ENCODE peak calls at places on chromosomes 2 and 18, in eight cellular contexts. One of them, this sample, is unnamed. For H3K9me3, the result is how much of the 10 kb centered on the place peaks cover.

GRCh38 chr2:46294185-46294836 is 2.9 kb upstream of the EPAS1 start:
- DNase-seq in K562: peak
- DNase-seq in adrenal gland: no peak
- DNase-seq in transverse colon: peak
- DNase-seq in stomach: no peak
- DNase-seq in esophagus squamous epithelium: no peak
- DNase-seq in ovary: no peak
- DNase-seq in A549: peak
- DNase-seq in this sample: no peak

GRCh38 chr18:48827321-48828200 is 123.2 kb downstream of the SMAD7 start:
- DNase-seq in K562: no peak
- DNase-seq in adrenal gland: peak
- DNase-seq in transverse colon: no peak
- DNase-seq in stomach: peak
- DNase-seq in esophagus squamous epithelium: no peak
- DNase-seq in ovary: peak
- DNase-seq in A549: no peak
- DNase-seq in this sample: peak

GRCh38 chr2:150732064-150732463 is 244.6 kb upstream of the RND3 start:
- DNase-seq in K562: no peak
- DNase-seq in adrenal gland: no peak
- DNase-seq in transverse colon: no peak
- DNase-seq in stomach: no peak
- DNase-seq in esophagus squamous epithelium: no peak
- DNase-seq in ovary: no peak
- DNase-seq in A549: peak
- DNase-seq in this sample: no peak

GRCh38 chr2:188132385-188132784 is 159.3 kb upstream of the GULP1 start:
- DNase-seq in K562: no peak
- DNase-seq in adrenal gland: no peak
- DNase-seq in transverse colon: no peak
- DNase-seq in stomach: no peak
- DNase-seq in esophagus squamous epithelium: no peak
- DNase-seq in ovary: no peak
- DNase-seq in A549: no peak
- DNase-seq in this sample: no peak

GRCh38 chr18:45379903-45380302 is 235.4 kb upstream of the SLC14A2 start:
- DNase-seq in K562: no peak
- DNase-seq in adrenal gland: no peak
- DNase-seq in transverse colon: no peak
- DNase-seq in stomach: no peak
- DNase-seq in esophagus squamous epithelium: no peak
- DNase-seq in ovary: no peak
- DNase-seq in A549: no peak
- DNase-seq in this sample: no peak

GRCh38 chr2:39593439-39594393 is 72.0 kb upstream of the TMEM178A start:
- DNase-seq in K562: no peak
- DNase-seq in adrenal gland: peak
- DNase-seq in transverse colon: no peak
- DNase-seq in stomach: peak
- DNase-seq in esophagus squamous epithelium: no peak
- DNase-seq in ovary: no peak
- DNase-seq in A549: peak
- DNase-seq in this sample: no peak

GRCh38 chr2:8234757-8235374 is 447.0 kb upstream of the ID2 start:
- DNase-seq in K562: no peak
- DNase-seq in adrenal gland: no peak
- DNase-seq in transverse colon: no peak
- DNase-seq in stomach: no peak
- DNase-seq in esophagus squamous epithelium: no peak
- DNase-seq in ovary: no peak
- DNase-seq in A549: no peak
- DNase-seq in this sample: no peak

GRCh38 chr18:46939998-46940571 is 22.7 kb downstream of the KATNAL2 start:
- DNase-seq in K562: no peak
- DNase-seq in adrenal gland: no peak
- DNase-seq in transverse colon: no peak
- DNase-seq in stomach: no peak
- DNase-seq in esophagus squamous epithelium: no peak
- DNase-seq in ovary: no peak
- DNase-seq in A549: no peak
- DNase-seq in this sample: no peak

GRCh38 chr2:234989183-234989701 is 37.4 kb downstream of the SH3BP4 start:
- DNase-seq in K562: no peak
- DNase-seq in adrenal gland: peak
- DNase-seq in transverse colon: peak
- DNase-seq in stomach: peak
- DNase-seq in esophagus squamous epithelium: no peak
- DNase-seq in ovary: peak
- DNase-seq in A549: no peak
- DNase-seq in this sample: peak

GRCh38 chr2:71358931-71359671 is 27.5 kb downstream of the ZNF638 start:
- DNase-seq in K562: no peak
- DNase-seq in adrenal gland: no peak
- DNase-seq in transverse colon: no peak
- DNase-seq in stomach: no peak
- DNase-seq in esophagus squamous epithelium: no peak
- DNase-seq in ovary: no peak
- DNase-seq in A549: no peak
- DNase-seq in this sample: no peak

GRCh38 chr2:85579266-85579935 is 2.0 kb downstream of the VAMP8 start:
- DNase-seq in K562: no peak
- DNase-seq in adrenal gland: no peak
- DNase-seq in transverse colon: no peak
- DNase-seq in stomach: no peak
- DNase-seq in esophagus squamous epithelium: no peak
- DNase-seq in ovary: no peak
- DNase-seq in A549: no peak
- DNase-seq in this sample: no peak

GRCh38 chr18:69580107-69580506 is 179.4 kb downstream of the DOK6 start:
- DNase-seq in K562: no peak
- DNase-seq in adrenal gland: no peak
- DNase-seq in transverse colon: no peak
- DNase-seq in stomach: no peak
- DNase-seq in esophagus squamous epithelium: no peak
- DNase-seq in ovary: no peak
- DNase-seq in A549: peak
- DNase-seq in this sample: no peak

GRCh38 chr2:113697516-113697915 is 58.9 kb downstream of the SLC35F5 start:
- DNase-seq in K562: no peak
- DNase-seq in adrenal gland: no peak
- DNase-seq in transverse colon: no peak
- DNase-seq in stomach: no peak
- DNase-seq in esophagus squamous epithelium: no peak
- DNase-seq in ovary: no peak
- DNase-seq in A549: no peak
- DNase-seq in this sample: no peak

GRCh38 chr2:47041065-47041464 is 114.0 kb downstream of the STPG4 start:
- DNase-seq in K562: no peak
- DNase-seq in adrenal gland: no peak
- DNase-seq in transverse colon: no peak
- DNase-seq in stomach: no peak
- DNase-seq in esophagus squamous epithelium: no peak
- DNase-seq in ovary: peak
- DNase-seq in A549: no peak
- DNase-seq in this sample: no peak

GRCh38 chr18:2780750-2781149 is 66.1 kb upstream of the EMILIN2 start:
- DNase-seq in K562: no peak
- DNase-seq in adrenal gland: no peak
- DNase-seq in transverse colon: no peak
- DNase-seq in stomach: no peak
- DNase-seq in esophagus squamous epithelium: no peak
- DNase-seq in ovary: no peak
- DNase-seq in A549: no peak
- DNase-seq in this sample: no peak

GRCh38 chr2:203605302-203605701 is 70.2 kb upstream of the RAPH1 start:
- DNase-seq in K562: no peak
- DNase-seq in adrenal gland: no peak
- DNase-seq in transverse colon: no peak
- DNase-seq in stomach: no peak
- DNase-seq in esophagus squamous epithelium: no peak
- DNase-seq in ovary: no peak
- DNase-seq in A549: no peak
- DNase-seq in this sample: no peak

GRCh38 chr2:111918383-111918806 is 20.0 kb downstream of the MERTK start:
- DNase-seq in K562: peak
- DNase-seq in adrenal gland: no peak
- DNase-seq in transverse colon: no peak
- DNase-seq in stomach: no peak
- DNase-seq in esophagus squamous epithelium: no peak
- DNase-seq in ovary: no peak
- DNase-seq in A549: no peak
- DNase-seq in this sample: no peak

GRCh38 chr2:46720592-46721185 is 194.9 kb downstream of the MCFD2 start:
- DNase-seq in K562: no peak
- DNase-seq in adrenal gland: no peak
- DNase-seq in transverse colon: no peak
- DNase-seq in stomach: no peak
- DNase-seq in esophagus squamous epithelium: no peak
- DNase-seq in ovary: no peak
- DNase-seq in A549: no peak
- DNase-seq in this sample: no peak

GRCh38 chr2:160666019-160666676 is 172.5 kb upstream of the RBMS1 start:
- DNase-seq in K562: no peak
- DNase-seq in adrenal gland: no peak
- DNase-seq in transverse colon: no peak
- DNase-seq in stomach: no peak
- DNase-seq in esophagus squamous epithelium: no peak
- DNase-seq in ovary: no peak
- DNase-seq in A549: peak
- DNase-seq in this sample: no peak

GRCh38 chr2:99880148-99880983 is 262.0 kb downstream of the AFF3 start:
- DNase-seq in K562: no peak
- DNase-seq in adrenal gland: no peak
- DNase-seq in transverse colon: no peak
- DNase-seq in stomach: no peak
- DNase-seq in esophagus squamous epithelium: no peak
- DNase-seq in ovary: no peak
- DNase-seq in A549: no peak
- DNase-seq in this sample: no peak

GRCh38 chr2:222959358-222959757 is 92.6 kb upstream of the KCNE4 start:
- DNase-seq in K562: no peak
- DNase-seq in adrenal gland: no peak
- DNase-seq in transverse colon: no peak
- DNase-seq in stomach: no peak
- DNase-seq in esophagus squamous epithelium: no peak
- DNase-seq in ovary: no peak
- DNase-seq in A549: peak
- DNase-seq in this sample: peak
- H3K9me3 ChIP-seq in K562: under half
- H3K9me3 ChIP-seq in adrenal gland: under half
- H3K9me3 ChIP-seq in transverse colon: under half
- H3K9me3 ChIP-seq in stomach: under half
- H3K9me3 ChIP-seq in esophagus squamous epithelium: under half
- H3K9me3 ChIP-seq in ovary: under half
- H3K9me3 ChIP-seq in A549: under half
- H3K9me3 ChIP-seq in this sample: under half

GRCh38 chr2:74374509-74375205 is 5.5 kb downstream of the DCTN1 start:
- DNase-seq in K562: peak
- DNase-seq in adrenal gland: peak
- DNase-seq in transverse colon: peak
- DNase-seq in stomach: peak
- DNase-seq in esophagus squamous epithelium: no peak
- DNase-seq in ovary: no peak
- DNase-seq in A549: peak
- DNase-seq in this sample: no peak
- TF ChIP-seq POLR2A in K562: no peak
- TF ChIP-seq POLR2A in adrenal gland: peak
- TF ChIP-seq POLR2A in transverse colon: peak
- TF ChIP-seq POLR2A in stomach: no peak
- TF ChIP-seq POLR2A in esophagus squamous epithelium: no peak
- TF ChIP-seq POLR2A in ovary: no peak
- TF ChIP-seq POLR2A in A549: no peak
- TF ChIP-seq POLR2A in this sample: no peak

GRCh38 chr2:152061383-152061782 is 37.5 kb downstream of the CACNB4 start:
- DNase-seq in K562: no peak
- DNase-seq in adrenal gland: no peak
- DNase-seq in transverse colon: no peak
- DNase-seq in stomach: no peak
- DNase-seq in esophagus squamous epithelium: no peak
- DNase-seq in ovary: no peak
- DNase-seq in A549: no peak
- DNase-seq in this sample: no peak
- H3K4me3 ChIP-seq in K562: no peak
- H3K4me3 ChIP-seq in adrenal gland: no peak
- H3K4me3 ChIP-seq in transverse colon: no peak
- H3K4me3 ChIP-seq in stomach: no peak
- H3K4me3 ChIP-seq in esophagus squamous epithelium: no peak
- H3K4me3 ChIP-seq in ovary: no peak
- H3K4me3 ChIP-seq in A549: no peak
- H3K4me3 ChIP-seq in this sample: no peak

GRCh38 chr2:2157400-2157799 is 173.7 kb downstream of the MYT1L start:
- DNase-seq in K562: no peak
- DNase-seq in adrenal gland: no peak
- DNase-seq in transverse colon: no peak
- DNase-seq in stomach: no peak
- DNase-seq in esophagus squamous epithelium: no peak
- DNase-seq in ovary: no peak
- DNase-seq in A549: no peak
- DNase-seq in this sample: no peak
- H3K9me3 ChIP-seq in K562: under half
- H3K9me3 ChIP-seq in adrenal gland: under half
- H3K9me3 ChIP-seq in transverse colon: under half
- H3K9me3 ChIP-seq in stomach: under half
- H3K9me3 ChIP-seq in esophagus squamous epithelium: under half
- H3K9me3 ChIP-seq in ovary: under half
- H3K9me3 ChIP-seq in A549: under half
- H3K9me3 ChIP-seq in this sample: under half

DNA sequence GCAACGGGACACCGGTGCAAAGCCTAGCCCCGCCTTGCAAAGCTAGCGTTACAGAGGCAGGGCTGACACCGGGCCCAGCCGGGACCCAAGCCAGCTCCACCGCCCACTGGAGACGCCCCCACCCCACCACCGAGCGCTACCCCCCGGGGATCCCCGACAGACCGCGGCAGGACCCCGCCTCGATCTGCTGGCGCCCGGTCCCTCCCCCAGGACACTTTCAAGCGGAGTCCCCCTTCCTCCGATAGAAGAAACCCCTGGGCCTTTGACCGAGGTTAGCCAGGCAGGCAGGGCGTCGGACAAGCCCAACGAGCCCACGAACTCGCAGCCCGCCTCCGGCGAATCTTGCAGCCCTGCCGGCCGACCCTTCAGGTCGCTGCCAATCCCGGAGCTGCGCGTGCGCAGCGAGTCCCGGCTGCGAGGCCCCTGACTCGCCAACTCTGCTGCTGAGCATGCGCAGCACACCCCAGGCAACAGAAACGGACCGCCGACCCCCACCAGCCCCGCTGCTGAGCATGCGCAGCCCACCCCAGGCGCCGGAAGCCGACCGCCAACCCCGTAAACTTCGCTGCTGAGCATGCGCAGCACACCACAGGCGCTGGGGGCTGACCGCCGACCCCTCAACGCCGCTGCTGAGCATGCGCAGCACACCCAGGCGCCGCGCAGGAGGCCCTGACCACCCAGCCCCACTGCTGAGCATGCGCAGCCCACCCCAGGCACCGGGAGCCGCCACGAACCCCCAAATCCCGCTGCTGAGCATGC is 656 bp downstream of the ADI1 start:
- DNase-seq in K562: peak
- DNase-seq in adrenal gland: peak
- DNase-seq in transverse colon: peak
- DNase-seq in stomach: peak
- DNase-seq in esophagus squamous epithelium: peak
- DNase-seq in ovary: peak
- DNase-seq in A549: peak
- DNase-seq in this sample: peak
- TF ChIP-seq POLR2A in K562: peak
- TF ChIP-seq POLR2A in adrenal gland: peak
- TF ChIP-seq POLR2A in transverse colon: peak
- TF ChIP-seq POLR2A in stomach: no peak
- TF ChIP-seq POLR2A in esophagus squamous epithelium: peak
- TF ChIP-seq POLR2A in ovary: no peak
- TF ChIP-seq POLR2A in A549: peak
- TF ChIP-seq POLR2A in this sample: no peak

This sample was measured in breast epithelium.